ENCODE peak calls at places on chromosome 12, in seven cellular contexts. One of them, this sample, is unnamed.

GRCh38 chr12:54704187-54704586 is 56.0 kb upstream of the DCD start:
- DNase-seq in A673: no peak
- DNase-seq in GM10248: no peak
- DNase-seq in AG09319: no peak
- DNase-seq in upper lobe of right lung: no peak
- DNase-seq in foreskin fibroblast: no peak
- DNase-seq in ovary: no peak
- DNase-seq in this sample: no peak

GRCh38 chr12:108609535-108610335 is 11.9 kb upstream of the TMEM119 start:
- DNase-seq in GM10248: no peak
- DNase-seq in foreskin fibroblast: peak; percentile 94
- DNase-seq in A673: peak; percentile 44
- DNase-seq in ovary: peak; percentile 92
- DNase-seq in AG09319: peak; percentile 82
- DNase-seq in upper lobe of right lung: no peak
- DNase-seq in this sample: no peak

GRCh38 chr12:119115296-119115905 is 63.3 kb upstream of the HSPB8 start:
- DNase-seq in A673: peak; percentile 66
- DNase-seq in foreskin fibroblast: no peak
- DNase-seq in ovary: no peak
- DNase-seq in upper lobe of right lung: no peak
- DNase-seq in AG09319: peak; percentile 7
- DNase-seq in GM10248: peak; percentile 59
- DNase-seq in this sample: peak; percentile 70

GRCh38 chr12:128801879-128802391 is 21.8 kb downstream of the SLC15A4 start:
- DNase-seq in A673: no peak
- DNase-seq in foreskin fibroblast: peak; percentile 30
- DNase-seq in upper lobe of right lung: no peak
- DNase-seq in ovary: no peak
- DNase-seq in GM10248: no peak
- DNase-seq in AG09319: no peak
- DNase-seq in this sample: no peak

GRCh38 chr12:76127588-76127987 is 43.1 kb upstream of the NAP1L1 start:
- DNase-seq in A673: no peak
- DNase-seq in GM10248: no peak
- DNase-seq in AG09319: no peak
- DNase-seq in foreskin fibroblast: no peak
- DNase-seq in upper lobe of right lung: no peak
- DNase-seq in ovary: no peak
- DNase-seq in this sample: no peak

GRCh38 chr12:38149395-38150073 is 167.0 kb upstream of the ALG10B start:
- DNase-seq in AG09319: no peak
- DNase-seq in ovary: no peak
- DNase-seq in foreskin fibroblast: no peak
- DNase-seq in upper lobe of right lung: no peak
- DNase-seq in A673: no peak
- DNase-seq in GM10248: no peak
- DNase-seq in this sample: no peak

GRCh38 chr12:1668833-1669543 is 21.9 kb upstream of the ADIPOR2 start:
- DNase-seq in ovary: no peak
- DNase-seq in foreskin fibroblast: no peak
- DNase-seq in GM10248: no peak
- DNase-seq in upper lobe of right lung: peak; percentile 74
- DNase-seq in AG09319: no peak
- DNase-seq in A673: no peak
- DNase-seq in this sample: peak; percentile 25

GRCh38 chr12:111396726-111397445 is 8.8 kb upstream of the SH2B3 start:
- DNase-seq in GM10248: peak; percentile 87
- DNase-seq in AG09319: peak; percentile 87
- DNase-seq in foreskin fibroblast: peak; percentile 96
- DNase-seq in A673: peak; percentile 95
- DNase-seq in ovary: peak; percentile 89
- DNase-seq in upper lobe of right lung: peak; percentile 94
- DNase-seq in this sample: peak; percentile 94

GRCh38 chr12:12503384-12504078 is 59.1 kb downstream of the DUSP16 start:
- DNase-seq in GM10248: peak; percentile 24
- DNase-seq in ovary: no peak
- DNase-seq in A673: no peak
- DNase-seq in foreskin fibroblast: no peak
- DNase-seq in AG09319: no peak
- DNase-seq in upper lobe of right lung: no peak
- DNase-seq in this sample: no peak

GRCh38 chr12:133080619-133081407 is at the start of gene ZNF140:
- DNase-seq in foreskin fibroblast: peak; percentile 96
- DNase-seq in GM10248: peak; percentile 90
- DNase-seq in ovary: peak; percentile 97
- DNase-seq in A673: peak; percentile 98
- DNase-seq in upper lobe of right lung: peak; percentile 97
- DNase-seq in AG09319: peak; percentile 92
- DNase-seq in this sample: peak; percentile 95
- TF ChIP-seq CTCF in foreskin fibroblast: no peak
- TF ChIP-seq CTCF in GM10248: no peak
- TF ChIP-seq CTCF in ovary: no peak
- TF ChIP-seq CTCF in A673: peak; percentile 27
- TF ChIP-seq CTCF in upper lobe of right lung: peak; percentile 46
- TF ChIP-seq CTCF in AG09319: peak; percentile 1
- TF ChIP-seq CTCF in this sample: peak; percentile 30

GRCh38 chr12:115785548-115785947 is 491.9 kb downstream of the MED13L start:
- DNase-seq in A673: no peak
- DNase-seq in ovary: no peak
- DNase-seq in upper lobe of right lung: no peak
- DNase-seq in AG09319: no peak
- DNase-seq in foreskin fibroblast: no peak
- DNase-seq in GM10248: no peak
- DNase-seq in this sample: no peak

GRCh38 chr12:115790526-115790925 is 487.0 kb downstream of the MED13L start:
- DNase-seq in GM10248: no peak
- DNase-seq in A673: no peak
- DNase-seq in AG09319: no peak
- DNase-seq in ovary: no peak
- DNase-seq in upper lobe of right lung: no peak
- DNase-seq in foreskin fibroblast: no peak
- DNase-seq in this sample: no peak

GRCh38 chr12:115794659-115795081 is 482.8 kb downstream of the MED13L start:
- DNase-seq in foreskin fibroblast: no peak
- DNase-seq in ovary: no peak
- DNase-seq in AG09319: no peak
- DNase-seq in GM10248: no peak
- DNase-seq in upper lobe of right lung: no peak
- DNase-seq in A673: no peak
- DNase-seq in this sample: no peak

GRCh38 chr12:115791331-115791730 is 486.2 kb downstream of the MED13L start:
- DNase-seq in GM10248: no peak
- DNase-seq in ovary: no peak
- DNase-seq in A673: no peak
- DNase-seq in upper lobe of right lung: no peak
- DNase-seq in foreskin fibroblast: no peak
- DNase-seq in AG09319: no peak
- DNase-seq in this sample: no peak
- TF ChIP-seq CTCF in GM10248: no peak
- TF ChIP-seq CTCF in ovary: no peak
- TF ChIP-seq CTCF in A673: no peak
- TF ChIP-seq CTCF in upper lobe of right lung: no peak
- TF ChIP-seq CTCF in foreskin fibroblast: no peak
- TF ChIP-seq CTCF in AG09319: no peak
- TF ChIP-seq CTCF in this sample: no peak

DNA sequence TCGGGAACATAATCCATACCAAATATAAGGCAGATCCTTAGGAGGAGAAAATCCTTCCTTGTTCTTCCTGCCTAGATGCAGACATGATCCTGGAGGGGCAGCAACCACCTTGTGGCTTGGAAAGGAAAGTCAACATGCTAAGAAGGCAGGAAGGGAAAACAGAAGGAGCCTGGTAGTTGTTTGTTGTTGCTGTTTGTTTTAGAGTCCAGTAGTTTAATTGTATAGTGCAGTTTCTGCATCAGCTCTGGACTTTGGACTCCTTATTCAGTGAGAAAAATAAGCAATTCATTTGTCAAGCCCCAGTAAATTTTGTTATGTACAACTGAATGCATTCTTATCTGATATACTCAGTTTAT is 45.7 kb upstream of the APPL2 start:
- DNase-seq in A673: no peak
- DNase-seq in upper lobe of right lung: no peak
- DNase-seq in GM10248: no peak
- DNase-seq in ovary: no peak
- DNase-seq in AG09319: no peak
- DNase-seq in foreskin fibroblast: no peak
- DNase-seq in this sample: no peak
- TF ChIP-seq CTCF in A673: no peak
- TF ChIP-seq CTCF in upper lobe of right lung: no peak
- TF ChIP-seq CTCF in GM10248: no peak
- TF ChIP-seq CTCF in ovary: no peak
- TF ChIP-seq CTCF in AG09319: no peak
- TF ChIP-seq CTCF in foreskin fibroblast: no peak
- TF ChIP-seq CTCF in this sample: no peak

DNA sequence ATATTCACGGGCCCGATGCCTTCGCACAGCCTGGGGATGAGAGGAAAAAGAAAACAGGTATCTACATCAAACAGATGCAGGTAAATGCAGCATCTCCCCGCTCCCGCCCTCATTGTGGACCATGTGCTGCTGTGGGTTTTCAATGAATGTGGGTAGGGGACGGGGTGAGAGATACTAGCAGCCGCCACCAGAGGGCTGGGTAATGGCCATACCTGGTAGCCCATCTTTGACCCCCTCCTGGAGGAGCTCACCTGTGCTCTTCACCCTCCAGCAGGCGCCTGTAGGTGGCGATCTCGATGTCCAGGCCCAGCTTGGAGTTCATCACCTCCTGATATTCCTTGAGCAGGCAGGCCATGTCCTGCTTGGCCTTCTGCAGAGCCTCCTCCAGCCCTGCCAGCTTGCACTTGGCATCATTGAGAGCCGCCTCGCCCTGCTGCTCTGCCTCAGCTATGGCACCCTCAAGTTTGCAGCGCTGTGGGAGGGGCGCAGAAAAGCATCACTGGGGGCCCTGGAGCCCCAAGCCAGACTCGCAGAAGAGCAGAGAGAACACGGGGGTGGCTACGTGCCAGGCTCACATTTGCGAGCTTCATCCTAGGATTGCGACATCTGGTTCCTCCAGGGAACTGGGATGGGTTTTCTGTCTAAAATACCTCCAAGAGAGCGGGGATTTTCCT is 10.2 kb downstream of the KRT82 start:
- DNase-seq in ovary: peak; percentile 50
- DNase-seq in GM10248: no peak
- DNase-seq in foreskin fibroblast: peak; percentile 18
- DNase-seq in A673: no peak
- DNase-seq in upper lobe of right lung: peak; percentile 59
- DNase-seq in AG09319: no peak
- DNase-seq in this sample: peak; percentile 29
- TF ChIP-seq CTCF in ovary: no peak
- TF ChIP-seq CTCF in GM10248: no peak
- TF ChIP-seq CTCF in foreskin fibroblast: no peak
- TF ChIP-seq CTCF in A673: peak; percentile 37
- TF ChIP-seq CTCF in upper lobe of right lung: peak; percentile 18
- TF ChIP-seq CTCF in AG09319: no peak
- TF ChIP-seq CTCF in this sample: peak; percentile 39

GRCh38 chr12:27083861-27084271 is 1.5 kb upstream of the C12orf71 start:
- DNase-seq in A673: peak; percentile 19
- DNase-seq in AG09319: no peak
- DNase-seq in upper lobe of right lung: no peak
- DNase-seq in ovary: no peak
- DNase-seq in GM10248: no peak
- DNase-seq in foreskin fibroblast: peak; percentile 28
- DNase-seq in this sample: peak; percentile 5

GRCh38 chr12:27076930-27077329 is 5.4 kb downstream of the C12orf71 start:
- DNase-seq in GM10248: no peak
- DNase-seq in ovary: no peak
- DNase-seq in upper lobe of right lung: no peak
- DNase-seq in A673: no peak
- DNase-seq in foreskin fibroblast: no peak
- DNase-seq in AG09319: no peak
- DNase-seq in this sample: no peak

GRCh38 chr12:27077586-27077985 is 4.8 kb downstream of the C12orf71 start:
- DNase-seq in upper lobe of right lung: no peak
- DNase-seq in AG09319: no peak
- DNase-seq in ovary: no peak
- DNase-seq in A673: no peak
- DNase-seq in foreskin fibroblast: no peak
- DNase-seq in GM10248: no peak
- DNase-seq in this sample: no peak

GRCh38 chr12:27085654-27086053 is 3.3 kb upstream of the C12orf71 start:
- DNase-seq in GM10248: no peak
- DNase-seq in upper lobe of right lung: no peak
- DNase-seq in AG09319: no peak
- DNase-seq in foreskin fibroblast: no peak
- DNase-seq in ovary: no peak
- DNase-seq in A673: no peak
- DNase-seq in this sample: no peak

GRCh38 chr12:27081668-27082091 is 698 bp downstream of the C12orf71 start:
- DNase-seq in upper lobe of right lung: no peak
- DNase-seq in GM10248: no peak
- DNase-seq in A673: no peak
- DNase-seq in ovary: no peak
- DNase-seq in foreskin fibroblast: no peak
- DNase-seq in AG09319: no peak
- DNase-seq in this sample: no peak
- TF ChIP-seq CTCF in upper lobe of right lung: no peak
- TF ChIP-seq CTCF in GM10248: no peak
- TF ChIP-seq CTCF in A673: no peak
- TF ChIP-seq CTCF in ovary: no peak
- TF ChIP-seq CTCF in foreskin fibroblast: no peak
- TF ChIP-seq CTCF in AG09319: no peak
- TF ChIP-seq CTCF in this sample: no peak

GRCh38 chr12:122126713-122127597 is 47.1 kb downstream of the IL31 start:
- DNase-seq in GM10248: no peak
- DNase-seq in foreskin fibroblast: no peak
- DNase-seq in upper lobe of right lung: no peak
- DNase-seq in AG09319: no peak
- DNase-seq in A673: no peak
- DNase-seq in ovary: no peak
- DNase-seq in this sample: no peak
- TF ChIP-seq CTCF in GM10248: no peak
- TF ChIP-seq CTCF in foreskin fibroblast: no peak
- TF ChIP-seq CTCF in upper lobe of right lung: no peak
- TF ChIP-seq CTCF in AG09319: no peak
- TF ChIP-seq CTCF in A673: peak; percentile 37
- TF ChIP-seq CTCF in ovary: no peak
- TF ChIP-seq CTCF in this sample: no peak

This sample was measured in nephron progenitor cell.